ENCODE peak calls at places on chromosomes 16 and 17, in five cellular contexts. C, L, X, Q and Z are unnamed samples.
A peak's percentile ranks its signal among the peaks of the same experiment; 100 is the strongest.

GRCh38 chr16:67481561-67482259 is 753 bp upstream of the ATP6V0D1 start:
- DNase-seq in C (peak; percentile 43), L (no peak), X (peak; percentile 46), Q (peak; percentile 62), Z (no peak)

GRCh38 chr16:75305364-75306101 is 54.1 kb upstream of the BCAR1 start:
- DNase-seq in C (peak; percentile 93), L (peak; percentile 72), X (peak; percentile 100), Q (peak; percentile 87), Z (no peak)

GRCh38 chr17:71237903-71238538 is 882.8 kb upstream of the SOX9 start:
- DNase-seq in C (no peak), L (no peak), X (peak; percentile 76), Q (no peak), Z (no peak)

GRCh38 chr17:33602981-33603380 is 309.9 kb upstream of the ASIC2 start:
- DNase-seq in C (no peak), L (no peak), X (no peak), Q (no peak), Z (no peak)

GRCh38 chr17:33055746-33056145 is 64.1 kb downstream of the SPACA3 start:
- DNase-seq in C (no peak), L (no peak), X (no peak), Q (no peak), Z (no peak)

GRCh38 chr17:67139784-67140665 is 95.7 kb downstream of the CACNG1 start:
- DNase-seq in C (peak; percentile 92), L (no peak), X (no peak), Q (no peak), Z (no peak)

GRCh38 chr17:82841921-82842596 is 2.2 kb upstream of the ZNF750 start:
- DNase-seq in C (no peak), L (no peak), X (no peak), Q (no peak), Z (no peak)

GRCh38 chr16:21083729-21084268 is 66.8 kb downstream of the DNAH3 start:
- DNase-seq in C (peak; percentile 62), L (no peak), X (peak; percentile 60), Q (peak; percentile 70), Z (peak; percentile 11)

GRCh38 chr17:35540589-35541404 is 3.3 kb upstream of the SLFN12L start:
- DNase-seq in C (peak; percentile 69), L (no peak), X (peak; percentile 59), Q (peak; percentile 41), Z (peak; percentile 23)

GRCh38 chr16:11135167-11135973 is 120.6 kb downstream of the SOCS1 start:
- DNase-seq in C (peak; percentile 30), L (no peak), X (peak; percentile 67), Q (no peak), Z (no peak)

GRCh38 chr17:77445030-77445907 is 304.5 kb downstream of the SEC14L1 start:
- DNase-seq in C (peak; percentile 67), L (no peak), X (peak; percentile 91), Q (peak; percentile 58), Z (peak; percentile 94)

GRCh38 chr17:6910987-6911603 is 79.6 kb upstream of the TEKT1 start:
- DNase-seq in C (no peak), L (no peak), X (peak; percentile 71), Q (no peak), Z (no peak)

GRCh38 chr16:54277845-54278703 is 8.5 kb downstream of the IRX3 start:
- DNase-seq in C (no peak), L (no peak), X (no peak), Q (no peak), Z (no peak)

GRCh38 chr17:3922765-3923164 is 6.5 kb upstream of the P2RX1 start:
- DNase-seq in C (no peak), L (no peak), X (no peak), Q (no peak), Z (no peak)

GRCh38 chr16:21599994-21600773 is 807 bp downstream of the METTL9 start:
- DNase-seq in C (peak; percentile 22), L (no peak), X (peak; percentile 40), Q (no peak), Z (no peak)

GRCh38 chr17:3546521-3546920 is 11.1 kb downstream of the TRPV3 start:
- DNase-seq in C (no peak), L (no peak), X (no peak), Q (no peak), Z (no peak)

GRCh38 chr17:59423137-59423703 is 91.8 kb downstream of the YPEL2 start:
- DNase-seq in C (peak; percentile 58), L (no peak), X (peak; percentile 57), Q (peak; percentile 49), Z (no peak)

GRCh38 chr17:13337864-13338371 is 263.8 kb downstream of the HS3ST3A1 start:
- DNase-seq in C (peak; percentile 32), L (no peak), X (peak; percentile 87), Q (no peak), Z (no peak)

GRCh38 chr16:46817961-46818360 is 13.0 kb downstream of the C16orf87 start:
- DNase-seq in C (no peak), L (no peak), X (peak; percentile 19), Q (no peak), Z (no peak)

DNA sequence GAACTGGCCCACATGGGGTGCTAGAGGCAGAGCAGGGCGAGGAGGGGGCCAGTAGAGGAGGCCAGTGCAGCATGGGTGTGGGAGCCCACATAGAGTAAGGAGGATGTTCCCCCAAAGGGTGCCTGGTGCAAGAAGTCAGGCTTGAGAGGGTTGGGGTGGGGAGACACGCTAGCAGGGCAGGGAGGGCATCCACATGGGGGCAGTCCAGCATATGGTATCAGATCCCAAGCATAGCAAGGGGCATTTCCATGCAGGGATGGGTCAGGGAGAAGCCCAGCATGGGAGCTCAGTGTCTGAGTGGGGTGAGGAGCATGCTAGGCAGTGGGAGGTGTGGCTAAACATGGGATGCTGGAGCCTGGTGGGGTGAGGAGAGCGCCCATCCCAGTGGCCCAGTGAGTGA is 213.7 kb downstream of the COPRS start:
- DNase-seq in C (no peak), L (no peak), X (no peak), Q (no peak), Z (no peak)
- H3K9me3 ChIP-seq in C (no peaks in the 10 kb centered on the region), L (peaks cover 9% of the 10 kb centered on the region), X (peaks cover 2% of the 10 kb centered on the region), Q (no peaks in the 10 kb centered on the region), Z (no peaks in the 10 kb centered on the region)

DNA sequence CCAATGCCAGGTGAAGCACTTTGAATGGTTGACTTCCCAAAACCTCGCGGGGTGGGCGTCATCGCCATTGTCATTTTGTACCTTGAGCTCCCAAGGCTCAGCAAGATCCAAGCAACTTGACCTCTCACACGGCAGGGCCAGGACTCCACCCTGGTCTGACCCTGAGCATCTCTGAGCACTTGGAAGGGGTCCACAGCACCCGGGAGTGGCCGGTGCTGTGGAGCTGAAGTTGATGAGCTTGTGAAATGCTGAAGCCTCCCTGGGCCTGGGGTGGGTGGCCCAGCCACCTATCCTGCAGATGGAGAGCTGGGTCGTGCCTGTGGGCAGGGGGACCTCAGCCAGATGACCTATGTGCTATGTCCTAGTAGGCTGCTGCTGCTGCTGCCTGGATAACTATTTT is 283.3 kb upstream of the FOXF1 start:
- DNase-seq in C (no peak), L (peak; percentile 45), X (no peak), Q (no peak), Z (no peak)
- H3K4me1 ChIP-seq in C (no peaks in the 10 kb centered on the region), L (no peaks in the 10 kb centered on the region), X (peaks cover 20% of the 10 kb centered on the region), Q (no peaks in the 10 kb centered on the region), Z (no peaks in the 10 kb centered on the region)

GRCh38 chr17:63700528-63701441 is 860 bp upstream of the LIMD2 start:
- DNase-seq in C (peak; percentile 48), L (no peak), X (peak; percentile 44), Q (peak; percentile 85), Z (peak; percentile 53)

GRCh38 chr17:63702616-63703015 is 2.7 kb upstream of the LIMD2 start:
- DNase-seq in C (no peak), L (no peak), X (no peak), Q (no peak), Z (no peak)

GRCh38 chr17:63703029-63703428 is 3.1 kb upstream of the LIMD2 start:
- DNase-seq in C (no peak), L (no peak), X (no peak), Q (no peak), Z (no peak)

GRCh38 chr17:63702223-63702577 is 2.3 kb upstream of the LIMD2 start:
- DNase-seq in C (no peak), L (no peak), X (no peak), Q (no peak), Z (peak; percentile 58)

GRCh38 chr17:63701477-63702222 is 1.7 kb upstream of the LIMD2 start:
- DNase-seq in C (peak; percentile 47), L (no peak), X (no peak), Q (no peak), Z (peak; percentile 74)
- H3K4me3 ChIP-seq in C (no peak overlapping the region), L (peak overlapping the region; percentile 54), X (no peak overlapping the region), Q (no peak overlapping the region), Z (peak overlapping the region; percentile 94)

GRCh38 chr16:79176987-79177386 is 423.6 kb downstream of the MAF start:
- DNase-seq in C (no peak), L (no peak), X (no peak), Q (no peak), Z (no peak)
- H3K9me3 ChIP-seq in C (no peaks in the 10 kb centered on the region), L (peaks cover 7% of the 10 kb centered on the region), X (no peaks in the 10 kb centered on the region), Q (peaks cover 5% of the 10 kb centered on the region), Z (no peaks in the 10 kb centered on the region)

DNA sequence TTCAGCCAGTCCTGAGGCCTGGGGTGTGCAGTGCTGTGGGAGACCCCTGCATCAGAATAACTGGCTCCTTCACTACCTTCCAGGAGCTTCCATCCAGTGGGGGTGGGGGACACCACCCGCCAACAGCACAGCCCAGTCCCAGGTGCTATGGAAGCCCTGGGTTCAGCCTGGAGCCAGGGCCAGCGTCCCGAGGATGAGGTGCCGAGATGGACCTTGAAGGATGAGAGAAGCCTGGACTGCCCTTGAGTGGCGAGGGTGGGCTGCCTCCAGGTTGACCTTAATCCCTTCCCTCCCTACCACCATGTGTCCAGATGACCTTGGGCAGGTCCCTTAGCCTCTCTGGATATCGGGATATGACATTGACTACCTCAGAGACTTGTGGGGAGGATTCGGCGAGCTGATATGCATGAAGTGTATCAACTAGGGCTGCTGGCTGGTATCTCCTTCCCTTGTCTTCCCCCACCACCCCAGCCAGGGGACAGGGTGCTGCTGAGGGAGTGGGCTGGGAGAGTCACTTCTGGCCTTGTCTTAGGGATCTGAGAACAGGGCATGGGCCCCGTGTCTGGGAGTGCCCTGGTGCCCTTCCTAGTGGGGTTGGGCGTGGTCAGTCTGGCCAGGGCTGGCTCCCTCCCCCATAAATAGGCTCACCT is 14.2 kb upstream of the LASP1NB start:
- DNase-seq in C (no peak), L (no peak), X (no peak), Q (no peak), Z (no peak)
- H3K4me1 ChIP-seq in C (peaks cover 32% of the 10 kb centered on the region), L (peaks cover 4% of the 10 kb centered on the region), X (peaks cover 21% of the 10 kb centered on the region), Q (peaks cover 15% of the 10 kb centered on the region), Z (peaks cover 5% of the 10 kb centered on the region)